ENCODE peak calls at places on chromosomes 5 and 9, in seven cellular contexts. J is brain microvascular endothelial cell; U is stimulated activated CD8-positive, alpha-beta memory T cell treated with anti-CD3 and anti-CD28 coated beads, Interleukin-12 subunit alpha, Interleukin-12 subunit beta, amount 100 ng/mL, for 1 hour; H is HEK293T; N is anterior cingulate cortex; X is NCI-H1417; K is coronary artery. G is an unnamed sample.

GRCh38 chr9:15509931-15510788 is 610 bp downstream of the PSIP1 start:
- DNase-seq in J (peak), U (peak), H (peak), N (peak), X (peak), K (no peak), G (peak)

GRCh38 chr5:110956280-110956912 is 115.1 kb upstream of the TSLP start:
- DNase-seq in J (no peak), U (no peak), H (no peak), N (no peak), X (peak), K (no peak), G (no peak)

GRCh38 chr9:8183618-8184017 is 384.0 kb upstream of the DMAC1 start:
- DNase-seq in J (no peak), U (no peak), H (no peak), N (no peak), X (no peak), K (no peak), G (no peak)

GRCh38 chr9:99515874-99516656 is 294.0 kb downstream of the SEC61B start:
- DNase-seq in J (no peak), U (no peak), H (no peak), N (no peak), X (no peak), K (no peak), G (no peak)

GRCh38 chr9:76433851-76434250 is 25.1 kb upstream of the GCNT1 start:
- DNase-seq in J (peak), U (no peak), H (no peak), N (no peak), X (no peak), K (no peak), G (no peak)

GRCh38 chr9:25716220-25716872 is 38.1 kb upstream of the TUSC1 start:
- DNase-seq in J (peak), U (no peak), H (peak), N (no peak), X (no peak), K (no peak), G (peak)

GRCh38 chr5:13143630-13144029 is 800.9 kb downstream of the DNAH5 start:
- DNase-seq in J (no peak), U (no peak), H (no peak), N (no peak), X (no peak), K (no peak), G (no peak)

GRCh38 chr9:11107196-11107595 is 494.4 kb upstream of the PTPRD start:
- DNase-seq in J (no peak), U (no peak), H (no peak), N (no peak), X (no peak), K (no peak), G (no peak)

GRCh38 chr5:169873642-169874041 is 106.7 kb downstream of the INSYN2B start:
- DNase-seq in J (peak), U (no peak), H (no peak), N (peak), X (no peak), K (no peak), G (no peak)

GRCh38 chr5:103428411-103428871 is 134.1 kb downstream of the NUDT12 start:
- DNase-seq in J (peak), U (no peak), H (no peak), N (peak), X (no peak), K (no peak), G (no peak)

GRCh38 chr9:6782378-6782777 is 24.6 kb downstream of the KDM4C start:
- DNase-seq in J (no peak), U (no peak), H (no peak), N (no peak), X (no peak), K (no peak), G (no peak)

GRCh38 chr5:143402464-143403356 is 776 bp downstream of the NR3C1 start:
- DNase-seq in J (peak), U (no peak), H (peak), N (peak), X (peak), K (peak), G (peak)

GRCh38 chr5:147176422-147176821 is 58.4 kb upstream of the STK32A start:
- DNase-seq in J (no peak), U (no peak), H (no peak), N (no peak), X (no peak), K (no peak), G (no peak)

GRCh38 chr9:113737414-113738271 is 138.5 kb upstream of the ZNF618 start:
- DNase-seq in J (peak), U (peak), H (peak), N (peak), X (no peak), K (no peak), G (peak)

GRCh38 chr9:38621434-38622082 is 1.2 kb upstream of the ANKRD18A start:
- DNase-seq in J (no peak), U (no peak), H (no peak), N (no peak), X (peak), K (no peak), G (no peak)

GRCh38 chr9:134677743-134678142 is 36.1 kb downstream of the COL5A1 start:
- DNase-seq in J (no peak), U (no peak), H (no peak), N (no peak), X (no peak), K (no peak), G (no peak)

GRCh38 chr9:31868830-31869229 is 515.6 kb upstream of the ACO1 start:
- DNase-seq in J (no peak), U (no peak), H (no peak), N (no peak), X (no peak), K (no peak), G (no peak)

GRCh38 chr9:137972988-137973470 is 95.4 kb downstream of the CACNA1B start:
- DNase-seq in J (no peak), U (no peak), H (no peak), N (no peak), X (no peak), K (no peak), G (no peak)

GRCh38 chr5:98763001-98763630 is 10.3 kb upstream of the RGMB start:
- DNase-seq in J (peak), U (no peak), H (no peak), N (no peak), X (no peak), K (no peak), G (no peak)

GRCh38 chr5:164302533-164303235 is 797.3 kb downstream of the MAT2B start:
- DNase-seq in J (no peak), U (no peak), H (peak), N (no peak), X (no peak), K (no peak), G (no peak)

GRCh38 chr5:16552666-16553343 is 64.0 kb downstream of the RETREG1 start:
- DNase-seq in J (peak), U (peak), H (peak), N (peak), X (no peak), K (no peak), G (peak)

GRCh38 chr5:42811591-42812392 is at the start of gene SELENOP:
- DNase-seq in J (no peak), U (no peak), H (peak), N (peak), X (peak), K (no peak), G (peak)

GRCh38 chr5:157799578-157799977 is 56.1 kb downstream of the LSM11 start:
- DNase-seq in J (no peak), U (no peak), H (no peak), N (no peak), X (no peak), K (no peak), G (no peak)

G was measured in HuH-7.5.